ENCODE peak calls at places on chromosomes 5 and 9, in five cellular contexts. O is C1 segment of cervical spinal cord; G is CD8-positive, alpha-beta T cell; W is NCI-H1092; H is nucleus accumbens. K is an unnamed sample.

GRCh38 chr5:57501414-57502321 is 19.1 kb upstream of the ACTBL2 start:
- DNase-seq in O (no peak), G (no peak), W (no peak), H (no peak), K (no peak)

GRCh38 chr5:2187156-2187555 is 304.4 kb upstream of the IRX4 start:
- DNase-seq in O (no peak), G (no peak), W (no peak), H (no peak), K (no peak)

GRCh38 chr9:124450241-124450924 is at the start of gene ADGRD2:
- DNase-seq in O (no peak), G (no peak), W (peak), H (no peak), K (no peak)

GRCh38 chr5:68187268-68188055 is 28.1 kb upstream of the PIK3R1 start:
- DNase-seq in O (peak), G (no peak), W (peak), H (peak), K (no peak)

GRCh38 chr5:2068515-2068914 is 185.8 kb upstream of the IRX4 start:
- DNase-seq in O (no peak), G (no peak), W (no peak), H (no peak), K (no peak)

GRCh38 chr5:160507181-160507811 is 85.6 kb downstream of the PTTG1 start:
- DNase-seq in O (no peak), G (no peak), W (no peak), H (no peak), K (no peak)

GRCh38 chr5:74596930-74597329 is 43.6 kb downstream of the ENC1 start:
- DNase-seq in O (no peak), G (no peak), W (no peak), H (no peak), K (no peak)

GRCh38 chr5:93681432-93681831 is 60.0 kb downstream of the POU5F2 start:
- DNase-seq in O (no peak), G (no peak), W (no peak), H (no peak), K (no peak)

GRCh38 chr5:21615195-21615765 is 1237.9 kb downstream of the CDH12 start:
- DNase-seq in O (no peak), G (no peak), W (no peak), H (no peak), K (no peak)

GRCh38 chr5:138504799-138505198 is 38.2 kb downstream of the ETF1 start:
- DNase-seq in O (peak), G (no peak), W (peak), H (no peak), K (no peak)

GRCh38 chr5:177355162-177355867 is 2.4 kb upstream of the RGS14 start:
- DNase-seq in O (no peak), G (no peak), W (no peak), H (no peak), K (no peak)

GRCh38 chr5:137218896-137219295 is 280.2 kb downstream of the SPOCK1 start:
- DNase-seq in O (no peak), G (no peak), W (no peak), H (no peak), K (no peak)

GRCh38 chr9:124482431-124483031 is 24.7 kb downstream of the NR5A1 start:
- DNase-seq in O (no peak), G (no peak), W (no peak), H (no peak), K (no peak)

GRCh38 chr9:87324613-87325194 is 173.0 kb upstream of the DAPK1 start:
- DNase-seq in O (no peak), G (no peak), W (peak), H (no peak), K (peak)